ENCODE peak calls at places on chromosomes 12 and 14, in seven cellular contexts. H is naive thymus-derived CD4-positive, alpha-beta T cell; L is neural progenitor cell; J is brain microvascular endothelial cell; M is H9; C is testis; F is CD4-positive, CD25-positive, alpha-beta regulatory T cell. Q is an unnamed sample. For H3K27me3, the result is how much of the 10 kb centered on the place peaks cover.

GRCh38 chr12:88108021-88108420 is 33.9 kb downstream of the CEP290 start:
- DNase-seq in H (no peak), L (no peak), J (peak), M (no peak), C (no peak), F (no peak), Q (peak)

GRCh38 chr12:51183816-51184215 is 10.9 kb upstream of the TFCP2 start:
- DNase-seq in H (no peak), L (no peak), J (peak), M (no peak), C (peak), F (no peak), Q (peak)

GRCh38 chr12:6967548-6968100 is 2.8 kb downstream of the PHB2 start:
- DNase-seq in H (no peak), L (no peak), J (no peak), M (no peak), C (no peak), F (no peak), Q (no peak)

GRCh38 chr12:91326043-91327027 is 143.7 kb upstream of the DCN start:
- DNase-seq in H (peak), L (peak), J (peak), M (peak), C (peak), F (peak), Q (peak)

GRCh38 chr12:91496337-91496736 is 313.7 kb upstream of the DCN start:
- DNase-seq in H (no peak), L (no peak), J (no peak), M (no peak), C (no peak), F (no peak), Q (no peak)

GRCh38 chr14:31699809-31700208 is 138.6 kb downstream of the NUBPL start:
- DNase-seq in H (no peak), L (no peak), J (no peak), M (no peak), C (no peak), F (no peak), Q (no peak)

GRCh38 chr12:46364777-46365580 is 7.6 kb downstream of the SLC38A2 start:
- DNase-seq in H (no peak), L (no peak), J (peak), M (no peak), C (peak), F (no peak), Q (peak)

GRCh38 chr12:45433441-45433868 is 217.6 kb downstream of the ANO6 start:
- DNase-seq in H (no peak), L (peak), J (no peak), M (peak), C (no peak), F (no peak), Q (no peak)

GRCh38 chr14:68458840-68459469 is 333.9 kb downstream of the ZFP36L1 start:
- DNase-seq in H (no peak), L (peak), J (peak), M (peak), C (no peak), F (no peak), Q (peak)

GRCh38 chr12:24861751-24862575 is 86.9 kb downstream of the BCAT1 start:
- DNase-seq in H (no peak), L (no peak), J (peak), M (no peak), C (no peak), F (no peak), Q (no peak)

GRCh38 chr12:93094988-93095737 is 166.1 kb upstream of the EEA1 start:
- DNase-seq in H (no peak), L (no peak), J (no peak), M (no peak), C (no peak), F (no peak), Q (no peak)

GRCh38 chr12:14614704-14615121 is 47.0 kb upstream of the PLBD1 start:
- DNase-seq in H (no peak), L (no peak), J (no peak), M (no peak), C (no peak), F (no peak), Q (no peak)

GRCh38 chr14:98210045-98210678 is 1061.8 kb downstream of the BCL11B start:
- DNase-seq in H (peak), L (no peak), J (no peak), M (no peak), C (no peak), F (peak), Q (no peak)

GRCh38 chr12:40152783-40153383 is 47.0 kb upstream of the SLC2A13 start:
- DNase-seq in H (no peak), L (peak), J (peak), M (no peak), C (peak), F (peak), Q (peak)

GRCh38 chr12:123142948-123143752 is 7.7 kb downstream of the PITPNM2 start:
- DNase-seq in H (no peak), L (peak), J (no peak), M (peak), C (no peak), F (no peak), Q (no peak)

GRCh38 chr14:75826599-75826998 is 155.2 kb downstream of the TGFB3 start:
- DNase-seq in H (no peak), L (no peak), J (no peak), M (no peak), C (no peak), F (no peak), Q (peak)

GRCh38 chr14:59897757-59898383 is 22.1 kb upstream of the LRRC9 start:
- DNase-seq in H (no peak), L (peak), J (peak), M (peak), C (peak), F (no peak), Q (peak)

GRCh38 chr12:9925746-9926393 is 6.3 kb downstream of the CLEC2A start:
- DNase-seq in H (peak), L (peak), J (peak), M (peak), C (no peak), F (peak), Q (peak)

GRCh38 chr12:1391722-1392121 is 202.7 kb downstream of the FBXL14 start:
- DNase-seq in H (no peak), L (peak), J (no peak), M (peak), C (no peak), F (no peak), Q (no peak)
- H3K27me3 ChIP-seq in H (under half), L (under half), J (under half), M (under half), C (under half), F (under half), Q (under half)

DNA sequence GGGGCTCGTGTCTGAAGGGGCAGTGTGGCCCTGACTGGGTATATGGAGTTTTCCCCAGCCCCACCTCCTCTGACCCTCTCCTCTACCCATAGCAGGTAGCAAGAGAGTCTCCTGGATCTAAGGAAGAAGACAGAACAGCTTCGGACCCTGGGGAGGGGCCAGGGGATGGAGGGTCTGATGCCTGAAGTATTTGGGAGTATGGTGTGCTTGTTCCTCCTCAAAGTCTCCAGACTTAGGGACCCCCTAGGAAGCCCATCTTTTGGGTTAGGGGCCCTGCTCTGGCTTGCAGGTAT is 579 bp upstream of the HOXC8 start:
- DNase-seq in H (no peak), L (no peak), J (no peak), M (no peak), C (no peak), F (no peak), Q (no peak)
- H3K27ac ChIP-seq in H (no peak), L (no peak), J (no peak), M (no peak), C (no peak), F (no peak), Q (peak)

GRCh38 chr14:52071675-52072074 is 2.8 kb upstream of the NID2 start:
- DNase-seq in H (no peak), L (peak), J (peak), M (no peak), C (no peak), F (no peak), Q (peak)
- H3K27me3 ChIP-seq in H (under half), L (under half), J (under half), M (under half), C (under half), F (under half), Q (under half)

DNA sequence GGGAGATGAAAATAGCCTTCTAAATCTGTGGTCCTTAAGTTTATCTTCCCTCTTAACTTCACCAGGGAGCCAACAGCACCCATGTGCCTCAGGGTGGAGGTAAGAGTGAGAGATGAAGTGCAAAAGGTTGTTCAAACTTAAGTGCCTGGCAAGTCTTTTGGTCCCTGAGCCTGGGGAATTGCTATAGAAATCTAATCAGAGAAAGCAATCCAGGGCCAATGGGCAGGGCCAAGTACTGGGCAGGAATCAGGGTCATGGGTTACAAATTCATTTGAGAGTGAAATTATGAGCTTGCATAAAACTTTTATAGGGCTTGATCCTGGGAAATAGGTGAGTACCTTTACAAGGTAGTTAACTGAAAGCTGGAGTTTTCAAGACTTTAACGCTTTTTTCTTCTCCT is 59.1 kb downstream of the ARF6 start:
- DNase-seq in H (no peak), L (no peak), J (no peak), M (no peak), C (no peak), F (no peak), Q (no peak)
- H3K27ac ChIP-seq in H (no peak), L (no peak), J (no peak), M (no peak), C (no peak), F (no peak), Q (no peak)

GRCh38 chr12:57618966-57619433 is 7.8 kb downstream of the ARHGEF25 start:
- DNase-seq in H (no peak), L (no peak), J (no peak), M (no peak), C (no peak), F (no peak), Q (no peak)
- H3K27me3 ChIP-seq in H (under half), L (half or more), J (under half), M (half or more), C (under half), F (under half), Q (under half)

GRCh38 chr14:93923586-93923985 is 3.6 kb upstream of the FAM181A start:
- DNase-seq in H (no peak), L (no peak), J (no peak), M (no peak), C (no peak), F (no peak), Q (no peak)

GRCh38 chr14:93926873-93927571 is at the start of gene FAM181A:
- DNase-seq in H (no peak), L (peak), J (no peak), M (no peak), C (no peak), F (no peak), Q (no peak)

GRCh38 chr14:93926209-93926872 is 803 bp upstream of the FAM181A start:
- DNase-seq in H (no peak), L (peak), J (no peak), M (no peak), C (no peak), F (no peak), Q (no peak)

GRCh38 chr14:93924592-93925355 is 2.4 kb upstream of the FAM181A start:
- DNase-seq in H (no peak), L (no peak), J (no peak), M (no peak), C (no peak), F (no peak), Q (no peak)

DNA sequence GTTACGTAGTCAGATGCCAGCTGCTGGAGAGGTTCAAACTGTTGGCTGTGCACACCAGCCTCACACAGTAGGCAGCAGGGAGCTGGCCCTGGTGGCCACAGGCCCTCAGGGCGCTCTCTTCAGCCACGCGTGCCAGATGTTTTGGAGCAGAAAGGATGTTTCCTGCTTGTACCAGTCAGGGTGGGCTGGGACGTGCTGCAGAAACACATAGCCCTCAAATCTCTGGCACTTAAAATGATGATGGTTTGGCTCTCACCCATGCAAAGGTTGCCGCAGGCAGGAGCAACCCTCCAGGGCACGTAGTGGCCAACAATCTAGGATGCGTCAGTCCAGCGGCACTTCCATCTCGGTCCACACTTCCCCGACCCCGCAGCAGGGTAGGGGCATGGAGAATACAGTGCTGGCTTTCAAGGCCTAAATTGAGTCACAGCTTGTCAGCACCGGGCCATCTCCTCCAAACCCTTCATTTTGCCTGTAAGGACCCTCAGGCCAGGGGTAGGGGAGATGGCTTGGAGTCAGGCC is 1.7 kb upstream of the FAM181A start:
- DNase-seq in H (no peak), L (no peak), J (no peak), M (no peak), C (no peak), F (no peak), Q (no peak)
- H3K27ac ChIP-seq in H (no peak), L (no peak), J (no peak), M (no peak), C (no peak), F (no peak), Q (no peak)

Q was measured in GM23248.